ENCODE peak calls at places on chromosomes 3 and 15, in seven cellular contexts. E is lower lobe of right lung; W is HCT116; J is left ventricle myocardium inferior; X is Panc1; C is CD8-positive, alpha-beta memory T cell; U is cardiac muscle cell. Z is an unnamed sample.

GRCh38 chr3:86180696-86181095 is 810.3 kb downstream of the VGLL3 start:
- DNase-seq in E (no peak), W (no peak), J (no peak), X (no peak), C (no peak), U (no peak), Z (peak; percentile 19)

GRCh38 chr3:111864821-111865656 is 6.0 kb downstream of the PHLDB2 start:
- DNase-seq in E (no peak), W (no peak), J (no peak), X (no peak), C (no peak), U (peak; percentile 90), Z (no peak)

GRCh38 chr15:62445244-62445643 is 280.2 kb upstream of the C2CD4B start:
- DNase-seq in E (no peak), W (no peak), J (no peak), X (peak; percentile 32), C (no peak), U (no peak), Z (no peak)

GRCh38 chr3:94098487-94098886 is 35.6 kb downstream of the NSUN3 start:
- DNase-seq in E (no peak), W (no peak), J (no peak), X (no peak), C (no peak), U (peak; percentile 84), Z (no peak)

GRCh38 chr15:82986442-82986780 is 401 bp downstream of the RAMAC start:
- DNase-seq in E (no peak), W (no peak), J (no peak), X (no peak), C (no peak), U (peak; percentile 35), Z (peak; percentile 36)

GRCh38 chr3:25454411-25454927 is 26.4 kb downstream of the RARB start:
- DNase-seq in E (no peak), W (no peak), J (no peak), X (no peak), C (no peak), U (no peak), Z (peak; percentile 59)

GRCh38 chr3:172082269-172082668 is 42.9 kb downstream of the FNDC3B start:
- DNase-seq in E (no peak), W (no peak), J (no peak), X (no peak), C (no peak), U (peak; percentile 84), Z (no peak)

GRCh38 chr3:170465935-170466334 is 47.3 kb downstream of the CLDN11 start:
- DNase-seq in E (no peak), W (no peak), J (no peak), X (no peak), C (no peak), U (no peak), Z (no peak)

GRCh38 chr15:78195735-78196201 is 38.6 kb downstream of the ACSBG1 start:
- DNase-seq in E (no peak), W (no peak), J (no peak), X (no peak), C (peak; percentile 56), U (peak; percentile 30), Z (peak; percentile 74)

GRCh38 chr15:39908186-39908585 is 11.9 kb downstream of the GPR176 start:
- DNase-seq in E (no peak), W (no peak), J (no peak), X (no peak), C (no peak), U (peak; percentile 89), Z (no peak)

GRCh38 chr15:99371180-99372103 is 120.2 kb downstream of the LRRC28 start:
- DNase-seq in E (no peak), W (no peak), J (no peak), X (no peak), C (no peak), U (peak; percentile 68), Z (no peak)

GRCh38 chr15:95249524-95249923 is 1018.2 kb downstream of the MCTP2 start:
- DNase-seq in E (no peak), W (no peak), J (no peak), X (no peak), C (no peak), U (no peak), Z (no peak)

GRCh38 chr3:13825317-13825590 is 54.6 kb downstream of the WNT7A start:
- DNase-seq in E (no peak), W (no peak), J (no peak), X (no peak), C (no peak), U (no peak), Z (no peak)

GRCh38 chr15:90262426-90262825 is 3.0 kb upstream of the NGRN start:
- DNase-seq in E (no peak), W (no peak), J (no peak), X (no peak), C (no peak), U (peak; percentile 27), Z (no peak)

GRCh38 chr3:127457746-127458145 is 132.8 kb downstream of the TPRA1 start:
- DNase-seq in E (no peak), W (no peak), J (no peak), X (no peak), C (no peak), U (no peak), Z (no peak)

GRCh38 chr3:123369085-123369484 is 79.8 kb downstream of the ADCY5 start:
- DNase-seq in E (no peak), W (no peak), J (no peak), X (no peak), C (no peak), U (no peak), Z (no peak)

GRCh38 chr3:152508705-152509104 is 240.0 kb downstream of the MBNL1 start:
- DNase-seq in E (no peak), W (peak; percentile 33), J (no peak), X (no peak), C (no peak), U (peak; percentile 46), Z (no peak)

GRCh38 chr15:44726568-44727461 is 9.5 kb upstream of the TRIM69 start:
- DNase-seq in E (no peak), W (peak; percentile 52), J (no peak), X (peak; percentile 93), C (peak; percentile 87), U (peak; percentile 95), Z (no peak)

GRCh38 chr3:69764861-69765260 is 25.6 kb downstream of the MITF start:
- DNase-seq in E (no peak), W (no peak), J (no peak), X (no peak), C (no peak), U (peak; percentile 25), Z (no peak)

GRCh38 chr3:59771760-59772159 is 721.9 kb upstream of the CFAP20DC start:
- DNase-seq in E (no peak), W (no peak), J (no peak), X (no peak), C (no peak), U (peak; percentile 41), Z (no peak)

GRCh38 chr15:50344006-50344464 is 11.0 kb downstream of the GABPB1 start:
- DNase-seq in E (no peak), W (no peak), J (no peak), X (no peak), C (no peak), U (no peak), Z (no peak)

GRCh38 chr15:90221251-90221900 is 12.4 kb downstream of the CIB1 start:
- DNase-seq in E (peak; percentile 75), W (no peak), J (peak; percentile 74), X (no peak), C (no peak), U (peak; percentile 94), Z (peak; percentile 28)

GRCh38 chr3:30428251-30428650 is 178.2 kb upstream of the TGFBR2 start:
- DNase-seq in E (no peak), W (no peak), J (no peak), X (no peak), C (no peak), U (peak; percentile 44), Z (no peak)

GRCh38 chr15:81223346-81223971 is 26.8 kb downstream of the IL16 start:
- DNase-seq in E (no peak), W (no peak), J (no peak), X (no peak), C (no peak), U (no peak), Z (no peak)

GRCh38 chr3:176430244-176430893 is 766.9 kb downstream of the TBL1XR1 start:
- DNase-seq in E (no peak), W (peak; percentile 34), J (no peak), X (no peak), C (no peak), U (peak; percentile 71), Z (peak; percentile 26)

GRCh38 chr15:60471314-60471713 is 7.6 kb downstream of the ICE2 start:
- DNase-seq in E (no peak), W (no peak), J (no peak), X (no peak), C (no peak), U (no peak), Z (peak; percentile 8)

GRCh38 chr3:33749546-33750215 is 31.6 kb upstream of the CLASP2 start:
- DNase-seq in E (no peak), W (no peak), J (no peak), X (no peak), C (no peak), U (peak; percentile 58), Z (no peak)

GRCh38 chr15:27730878-27731277 is 368.2 kb downstream of the OCA2 start:
- DNase-seq in E (no peak), W (no peak), J (no peak), X (no peak), C (no peak), U (no peak), Z (no peak)

GRCh38 chr3:71160800-71161546 is 422.6 kb downstream of the FOXP1 start:
- DNase-seq in E (no peak), W (no peak), J (no peak), X (no peak), C (no peak), U (no peak), Z (no peak)

DNA sequence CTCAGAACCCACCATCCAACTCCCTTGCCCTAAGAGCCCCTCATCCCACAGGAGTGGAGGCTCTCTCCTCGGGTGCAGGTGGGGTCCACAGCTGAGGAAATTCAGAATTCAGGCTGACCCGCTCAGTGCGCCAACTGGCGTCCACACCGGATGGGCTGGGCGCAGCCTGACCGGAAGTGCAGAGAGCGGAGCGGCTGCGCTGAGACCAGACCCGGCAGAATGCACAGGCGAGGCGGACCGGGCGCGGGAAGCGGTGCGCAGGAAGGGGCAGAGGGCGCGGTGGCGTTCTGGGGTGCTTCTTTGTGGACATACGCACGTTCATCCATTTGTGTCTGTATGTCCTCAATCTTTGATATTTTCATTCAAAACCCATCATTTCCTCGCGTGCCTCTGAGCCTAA is 210.5 kb upstream of the NDN start:
- DNase-seq in E (no peak), W (no peak), J (no peak), X (no peak), C (no peak), U (no peak), Z (no peak)
- H3K4me3 ChIP-seq in E (peak overlapping the region; percentile 27), W (no peak overlapping the region), J (peak overlapping the region; percentile 54), X (no peak overlapping the region), C (no peak overlapping the region), U (no peak overlapping the region), Z (no peak overlapping the region)

GRCh38 chr3:147406255-147407023 is at the start of gene ZIC4:
- DNase-seq in E (no peak), W (no peak), J (no peak), X (no peak), C (no peak), U (no peak), Z (no peak)
- H3K27me3 ChIP-seq in E (peaks cover 97% of the 10 kb centered on the region), W (no peaks in the 10 kb centered on the region), J (peaks cover 100% of the 10 kb centered on the region), X (no peaks in the 10 kb centered on the region), C (peaks cover 32% of the 10 kb centered on the region), U (peaks cover 100% of the 10 kb centered on the region), Z (no peaks in the 10 kb centered on the region)

GRCh38 chr15:66775127-66776105 is 73.4 kb downstream of the SMAD6 start:
- DNase-seq in E (no peak), W (no peak), J (no peak), X (no peak), C (no peak), U (peak; percentile 70), Z (no peak)
- H3K4me1 ChIP-seq in E (peaks cover 43% of the 10 kb centered on the region), W (peaks cover 76% of the 10 kb centered on the region), J (peaks cover 81% of the 10 kb centered on the region), X (peaks cover 98% of the 10 kb centered on the region), C (no peaks in the 10 kb centered on the region), U (peaks cover 83% of the 10 kb centered on the region), Z (peaks cover 37% of the 10 kb centered on the region)

GRCh38 chr3:73766599-73767378 is 142.0 kb upstream of the PDZRN3 start:
- DNase-seq in E (no peak), W (no peak), J (no peak), X (no peak), C (no peak), U (peak; percentile 96), Z (peak; percentile 31)
- H3K4me3 ChIP-seq in E (no peak overlapping the region), W (no peak overlapping the region), J (peak overlapping the region; percentile 43), X (no peak overlapping the region), C (no peak overlapping the region), U (no peak overlapping the region), Z (no peak overlapping the region)